ENCODE peak calls at places on chromosomes 7 and 10, in five cellular contexts. W is upper lobe of right lung; R is cardiac muscle cell; E is effector memory CD4-positive, alpha-beta T cell; Z is Peyer's patch. I is an unnamed sample.

GRCh38 chr10:116127296-116127695 is 145.7 kb downstream of the GFRA1 start:
- DNase-seq in W (no peak), R (no peak), E (no peak), Z (no peak), I (no peak)

GRCh38 chr7:87146740-87147386 is 5.4 kb upstream of the DMTF1 start:
- DNase-seq in W (no peak), R (no peak), E (no peak), Z (no peak), I (no peak)

GRCh38 chr10:98295907-98296306 is 27.9 kb upstream of the LOXL4 start:
- DNase-seq in W (no peak), R (no peak), E (no peak), Z (no peak), I (no peak)

GRCh38 chr10:62183442-62183841 is 85.2 kb downstream of the RTKN2 start:
- DNase-seq in W (no peak), R (no peak), E (peak; percentile 12), Z (no peak), I (peak; percentile 3)

GRCh38 chr10:71613303-71613777 is 106.2 kb downstream of the C10orf105 start:
- DNase-seq in W (no peak), R (no peak), E (no peak), Z (peak; percentile 76), I (no peak)

GRCh38 chr10:12389154-12389734 is 39.9 kb downstream of the CAMK1D start:
- DNase-seq in W (no peak), R (no peak), E (no peak), Z (no peak), I (no peak)

GRCh38 chr10:5937016-5937415 is 40.3 kb downstream of the IL15RA start:
- DNase-seq in W (no peak), R (no peak), E (no peak), Z (no peak), I (no peak)

GRCh38 chr7:23347682-23348180 is 48.6 kb downstream of the MALSU1 start:
- DNase-seq in W (no peak), R (no peak), E (no peak), Z (no peak), I (no peak)

GRCh38 chr7:81074406-81074805 is 155.6 kb upstream of the SEMA3C start:
- DNase-seq in W (no peak), R (no peak), E (no peak), Z (no peak), I (no peak)

GRCh38 chr7:68009716-68010115 is 1013.1 kb downstream of the TYW1 start:
- DNase-seq in W (no peak), R (no peak), E (no peak), Z (no peak), I (no peak)

GRCh38 chr10:43083764-43084163 is 6.9 kb downstream of the RET start:
- DNase-seq in W (no peak), R (no peak), E (no peak), Z (no peak), I (no peak)

GRCh38 chr7:75740846-75741497 is 2.2 kb upstream of the HIP1 start:
- DNase-seq in W (peak; percentile 75), R (no peak), E (no peak), Z (no peak), I (no peak)

GRCh38 chr7:73865738-73866445 is 4.9 kb downstream of the TMEM270 start:
- DNase-seq in W (no peak), R (peak; percentile 72), E (no peak), Z (no peak), I (no peak)

GRCh38 chr7:72317335-72317734 is 94.8 kb downstream of the CALN1 start:
- DNase-seq in W (no peak), R (no peak), E (no peak), Z (no peak), I (no peak)

GRCh38 chr10:13352519-13352918 is 4.4 kb upstream of the SEPHS1 start:
- DNase-seq in W (no peak), R (peak; percentile 24), E (no peak), Z (no peak), I (no peak)

GRCh38 chr7:47792521-47793121 is 155.6 kb downstream of the PKD1L1 start:
- DNase-seq in W (no peak), R (no peak), E (no peak), Z (no peak), I (no peak)

GRCh38 chr7:134660961-134661376 is 14.3 kb downstream of the BPGM start:
- DNase-seq in W (no peak), R (no peak), E (no peak), Z (no peak), I (no peak)

GRCh38 chr7:139776486-139777303 is 1.1 kb downstream of the HIPK2 start:
- DNase-seq in W (peak; percentile 62), R (peak; percentile 41), E (no peak), Z (peak; percentile 65), I (peak; percentile 3)

GRCh38 chr10:6838118-6838517 is 258.0 kb upstream of the PRKCQ start:
- DNase-seq in W (no peak), R (no peak), E (no peak), Z (no peak), I (no peak)

GRCh38 chr10:5360318-5360915 is 4.3 kb upstream of the UCN3 start:
- DNase-seq in W (no peak), R (no peak), E (no peak), Z (no peak), I (no peak)

GRCh38 chr7:101901661-101902491 is 84.5 kb downstream of the CUX1 start:
- DNase-seq in W (no peak), R (no peak), E (no peak), Z (no peak), I (no peak)
- H3K4me1 ChIP-seq in W (no peaks in the 10 kb centered on the region), R (no peaks in the 10 kb centered on the region), E (no peaks in the 10 kb centered on the region), Z (no peaks in the 10 kb centered on the region), I (no peaks in the 10 kb centered on the region)

DNA sequence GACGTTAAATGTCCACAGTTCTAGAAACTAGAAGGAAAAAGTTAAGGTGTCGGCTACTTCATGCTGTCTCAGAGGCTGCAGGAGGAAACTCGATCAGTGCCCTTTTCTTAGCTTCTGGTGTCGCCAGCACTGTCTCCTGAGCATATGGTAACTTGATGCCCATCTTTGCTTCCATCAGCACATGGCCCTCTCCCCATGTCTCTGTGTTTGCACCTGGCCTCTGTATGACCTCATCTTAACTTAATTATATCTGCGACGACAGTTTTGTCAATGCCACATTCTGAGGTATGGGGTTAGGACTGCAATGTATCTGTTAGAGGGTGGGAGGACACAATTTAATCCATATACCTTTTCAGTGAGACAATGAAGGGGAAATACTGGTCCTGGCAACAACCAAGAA is 449.9 kb downstream of the POM121L12 start:
- DNase-seq in W (no peak), R (no peak), E (no peak), Z (no peak), I (no peak)
- H3K36me3 ChIP-seq in W (no peaks in the 10 kb centered on the region), R (no peaks in the 10 kb centered on the region), E (no peaks in the 10 kb centered on the region), Z (no peaks in the 10 kb centered on the region), I (no peaks in the 10 kb centered on the region)

GRCh38 chr10:112701528-112702295 is 248.3 kb upstream of the TCF7L2 start:
- DNase-seq in W (no peak), R (no peak), E (no peak), Z (no peak), I (no peak)

GRCh38 chr10:112695539-112695938 is 248.5 kb downstream of the VTI1A start:
- DNase-seq in W (no peak), R (no peak), E (no peak), Z (peak; percentile 69), I (no peak)

GRCh38 chr10:112698774-112699173 is 251.3 kb upstream of the TCF7L2 start:
- DNase-seq in W (no peak), R (no peak), E (no peak), Z (no peak), I (no peak)

GRCh38 chr10:112696587-112696986 is 249.6 kb downstream of the VTI1A start:
- DNase-seq in W (no peak), R (no peak), E (no peak), Z (no peak), I (no peak)

DNA sequence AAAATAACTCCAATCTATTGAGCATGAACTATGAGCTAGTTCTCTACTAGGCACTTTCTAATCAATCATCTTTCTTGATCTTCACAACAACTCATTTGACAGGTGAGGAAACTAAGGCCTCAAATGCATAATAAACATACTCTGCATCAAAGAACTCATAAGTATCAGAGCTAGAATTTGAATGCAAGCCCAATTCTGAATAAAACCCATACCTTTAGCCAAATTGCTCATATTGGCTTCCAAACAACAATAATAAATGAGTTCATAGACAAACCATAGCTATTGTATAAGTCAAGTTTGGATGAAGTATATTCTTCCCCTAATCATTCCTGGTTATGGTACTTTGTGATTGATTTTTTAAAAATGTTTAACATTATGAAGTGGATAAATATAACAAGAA is 249.6 kb upstream of the TCF7L2 start:
- DNase-seq in W (no peak), R (no peak), E (no peak), Z (no peak), I (no peak)
- H3K4me1 ChIP-seq in W (no peaks in the 10 kb centered on the region), R (peaks cover 10% of the 10 kb centered on the region), E (no peaks in the 10 kb centered on the region), Z (no peaks in the 10 kb centered on the region), I (no peaks in the 10 kb centered on the region)

GRCh38 chr7:150791746-150792452 is 8.3 kb downstream of the TMEM176B start:
- DNase-seq in W (no peak), R (peak; percentile 63), E (no peak), Z (no peak), I (no peak)

GRCh38 chr7:150790416-150791075 is 9.6 kb downstream of the TMEM176B start:
- DNase-seq in W (no peak), R (no peak), E (no peak), Z (no peak), I (no peak)

GRCh38 chr7:150791304-150791703 is 8.9 kb downstream of the TMEM176B start:
- DNase-seq in W (no peak), R (no peak), E (no peak), Z (no peak), I (no peak)

GRCh38 chr7:150787321-150788281 is 12.6 kb downstream of the TMEM176B start:
- DNase-seq in W (no peak), R (peak; percentile 48), E (no peak), Z (peak; percentile 61), I (no peak)

DNA sequence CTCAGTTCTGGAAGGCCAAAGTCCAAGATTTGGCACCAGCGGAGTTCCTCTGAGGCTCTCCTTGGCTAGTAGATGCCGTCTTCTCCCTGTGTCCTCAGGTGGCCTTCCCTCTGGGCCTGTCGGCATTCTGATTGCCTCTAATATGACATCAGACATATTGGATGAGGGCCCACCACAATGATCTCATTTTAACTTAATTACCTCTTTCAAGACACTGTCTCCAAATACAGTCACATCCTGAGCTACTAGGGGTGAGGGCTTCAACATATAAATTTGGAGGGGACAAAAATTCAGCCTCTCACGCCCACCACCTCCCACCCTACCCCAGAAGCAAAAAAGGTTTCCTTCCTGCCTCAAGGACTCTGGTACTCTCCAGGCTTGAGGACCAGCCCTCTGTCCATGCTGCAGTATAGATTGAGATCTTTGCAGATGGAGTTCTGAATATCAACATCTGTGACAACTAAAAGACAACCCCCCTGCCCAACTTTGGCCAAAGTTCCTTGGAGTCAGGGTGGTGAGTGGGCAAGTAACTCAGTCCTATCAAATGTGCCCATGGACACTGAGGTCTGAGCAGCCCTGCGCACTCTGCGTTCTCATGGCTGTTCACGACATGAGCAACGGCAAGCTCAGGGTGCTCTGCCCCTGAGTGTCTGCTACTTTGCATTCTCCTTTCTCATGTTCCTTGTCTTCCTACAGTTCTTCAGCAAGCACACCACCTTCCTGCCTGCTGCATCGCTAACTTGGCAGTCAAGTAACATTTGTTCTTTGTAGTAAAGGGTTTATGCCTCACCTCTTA is 11.5 kb downstream of the TMEM176B start:
- DNase-seq in W (no peak), R (no peak), E (no peak), Z (no peak), I (no peak)
- H3K36me3 ChIP-seq in W (no peaks in the 10 kb centered on the region), R (no peaks in the 10 kb centered on the region), E (no peaks in the 10 kb centered on the region), Z (no peaks in the 10 kb centered on the region), I (no peaks in the 10 kb centered on the region)

I was measured in CD8-positive, alpha-beta memory T cell.